ENCODE peak calls at places on chromosome 10, in five cellular contexts. One of them, this sample, is unnamed.

GRCh38 chr10:70579234-70580002 is 23.1 kb downstream of the PRF1 start:
- DNase-seq in K562: peak; percentile 87
- DNase-seq in HCT116: peak; percentile 48
- DNase-seq in SK-N-SH: no peak
- DNase-seq in H1: no peak
- DNase-seq in this sample: peak; percentile 18

GRCh38 chr10:92923416-92923815 is 75.1 kb downstream of the EXOC6 start:
- DNase-seq in SK-N-SH: no peak
- DNase-seq in H1: no peak
- DNase-seq in HCT116: no peak
- DNase-seq in K562: no peak
- DNase-seq in this sample: no peak

GRCh38 chr10:77771450-77771849 is 133.8 kb upstream of the KCNMA1 start:
- DNase-seq in K562: no peak
- DNase-seq in H1: no peak
- DNase-seq in SK-N-SH: no peak
- DNase-seq in HCT116: no peak
- DNase-seq in this sample: no peak

GRCh38 chr10:104351067-104351681 is 2.5 kb upstream of the CFAP58 start:
- DNase-seq in H1: no peak
- DNase-seq in K562: no peak
- DNase-seq in HCT116: no peak
- DNase-seq in SK-N-SH: no peak
- DNase-seq in this sample: no peak

GRCh38 chr10:88500656-88501055 is 82.5 kb downstream of the RNLS start:
- DNase-seq in SK-N-SH: no peak
- DNase-seq in H1: no peak
- DNase-seq in K562: no peak
- DNase-seq in HCT116: no peak
- DNase-seq in this sample: no peak

GRCh38 chr10:110051487-110051886 is 43.7 kb downstream of the ADD3 start:
- DNase-seq in H1: no peak
- DNase-seq in HCT116: no peak
- DNase-seq in SK-N-SH: no peak
- DNase-seq in K562: no peak
- DNase-seq in this sample: no peak

GRCh38 chr10:18400201-18400910 is 251.0 kb downstream of the NSUN6 start:
- DNase-seq in H1: no peak
- DNase-seq in K562: peak; percentile 11
- DNase-seq in HCT116: no peak
- DNase-seq in SK-N-SH: peak; percentile 64
- DNase-seq in this sample: no peak

GRCh38 chr10:111129348-111129747 is 52.5 kb downstream of the ADRA2A start:
- DNase-seq in HCT116: no peak
- DNase-seq in H1: no peak
- DNase-seq in SK-N-SH: no peak
- DNase-seq in K562: no peak
- DNase-seq in this sample: no peak

GRCh38 chr10:60943372-60944158 is 420 bp downstream of the RHOBTB1 start:
- DNase-seq in H1: peak; percentile 81
- DNase-seq in SK-N-SH: peak; percentile 78
- DNase-seq in HCT116: peak; percentile 3
- DNase-seq in K562: peak; percentile 59
- DNase-seq in this sample: peak; percentile 61

GRCh38 chr10:31126593-31126992 is 94.9 kb upstream of the ZNF438 start:
- DNase-seq in H1: no peak
- DNase-seq in HCT116: no peak
- DNase-seq in SK-N-SH: no peak
- DNase-seq in K562: no peak
- DNase-seq in this sample: no peak

GRCh38 chr10:118615888-118616287 is 20.4 kb upstream of the PRLHR start:
- DNase-seq in HCT116: peak; percentile 10
- DNase-seq in K562: no peak
- DNase-seq in SK-N-SH: peak; percentile 66
- DNase-seq in H1: no peak
- DNase-seq in this sample: no peak

GRCh38 chr10:66714741-66715140 is 211.1 kb upstream of the LRRTM3 start:
- DNase-seq in H1: no peak
- DNase-seq in SK-N-SH: no peak
- DNase-seq in HCT116: no peak
- DNase-seq in K562: no peak
- DNase-seq in this sample: no peak

GRCh38 chr10:79073784-79074432 is 5.1 kb downstream of the ZMIZ1 start:
- DNase-seq in H1: no peak
- DNase-seq in K562: no peak
- DNase-seq in HCT116: no peak
- DNase-seq in SK-N-SH: no peak
- DNase-seq in this sample: no peak

GRCh38 chr10:20289055-20289454 is 472.8 kb downstream of the PLXDC2 start:
- DNase-seq in HCT116: no peak
- DNase-seq in H1: no peak
- DNase-seq in K562: no peak
- DNase-seq in SK-N-SH: no peak
- DNase-seq in this sample: no peak

GRCh38 chr10:118915161-118915560 is 114.4 kb upstream of the NANOS1 start:
- DNase-seq in K562: no peak
- DNase-seq in SK-N-SH: no peak
- DNase-seq in H1: no peak
- DNase-seq in HCT116: no peak
- DNase-seq in this sample: no peak

GRCh38 chr10:122509323-122509722 is 48.0 kb downstream of the HTRA1 start:
- DNase-seq in SK-N-SH: no peak
- DNase-seq in K562: no peak
- DNase-seq in HCT116: no peak
- DNase-seq in H1: no peak
- DNase-seq in this sample: no peak

GRCh38 chr10:2938869-2939268 is 128.5 kb upstream of the PFKP start:
- DNase-seq in K562: no peak
- DNase-seq in HCT116: no peak
- DNase-seq in H1: no peak
- DNase-seq in SK-N-SH: no peak
- DNase-seq in this sample: no peak

GRCh38 chr10:33190406-33190805 is 144.1 kb downstream of the NRP1 start:
- DNase-seq in K562: no peak
- DNase-seq in HCT116: no peak
- DNase-seq in SK-N-SH: no peak
- DNase-seq in H1: no peak
- DNase-seq in this sample: no peak

GRCh38 chr10:31320598-31321211 is 1.7 kb downstream of the ZEB1 start:
- DNase-seq in SK-N-SH: peak; percentile 64
- DNase-seq in K562: peak; percentile 16
- DNase-seq in HCT116: no peak
- DNase-seq in H1: peak; percentile 47
- DNase-seq in this sample: no peak

GRCh38 chr10:30591249-30591670 is 38.3 kb downstream of the LYZL2 start:
- DNase-seq in K562: peak; percentile 59
- DNase-seq in HCT116: peak; percentile 37
- DNase-seq in SK-N-SH: peak; percentile 62
- DNase-seq in H1: no peak
- DNase-seq in this sample: no peak

GRCh38 chr10:88157981-88158465 is 294.6 kb downstream of the PTEN start:
- DNase-seq in HCT116: no peak
- DNase-seq in H1: no peak
- DNase-seq in K562: no peak
- DNase-seq in SK-N-SH: no peak
- DNase-seq in this sample: no peak

GRCh38 chr10:32795598-32796183 is 162.3 kb downstream of the ITGB1 start:
- DNase-seq in H1: no peak
- DNase-seq in SK-N-SH: peak; percentile 32
- DNase-seq in K562: peak; percentile 28
- DNase-seq in HCT116: peak; percentile 16
- DNase-seq in this sample: peak; percentile 33

GRCh38 chr10:80136134-80136571 is 3.6 kb downstream of the PLAC9 start:
- DNase-seq in H1: no peak
- DNase-seq in K562: no peak
- DNase-seq in SK-N-SH: no peak
- DNase-seq in HCT116: no peak
- DNase-seq in this sample: no peak

GRCh38 chr10:45547966-45548513 is 124.5 kb downstream of the ZFAND4 start:
- DNase-seq in SK-N-SH: no peak
- DNase-seq in H1: no peak
- DNase-seq in K562: no peak
- DNase-seq in HCT116: no peak
- DNase-seq in this sample: no peak

GRCh38 chr10:44310762-44311562 is 73.9 kb downstream of the CXCL12 start:
- DNase-seq in SK-N-SH: peak; percentile 93
- DNase-seq in K562: peak; percentile 88
- DNase-seq in HCT116: peak; percentile 54
- DNase-seq in H1: peak; percentile 94
- DNase-seq in this sample: peak; percentile 85

GRCh38 chr10:122323941-122324675 is 50.4 kb upstream of the PLEKHA1 start:
- DNase-seq in SK-N-SH: no peak
- DNase-seq in K562: no peak
- DNase-seq in H1: no peak
- DNase-seq in HCT116: no peak
- DNase-seq in this sample: no peak

GRCh38 chr10:8136745-8137144 is 82.3 kb downstream of the GATA3 start:
- DNase-seq in K562: no peak
- DNase-seq in H1: no peak
- DNase-seq in SK-N-SH: no peak
- DNase-seq in HCT116: no peak
- DNase-seq in this sample: no peak

GRCh38 chr10:74825033-74825370 is 1.4 kb upstream of the KAT6B start:
- DNase-seq in HCT116: no peak
- DNase-seq in H1: peak; percentile 70
- DNase-seq in K562: no peak
- DNase-seq in SK-N-SH: no peak
- DNase-seq in this sample: peak; percentile 31
- TF ChIP-seq JUND in HCT116: no peak
- TF ChIP-seq JUND in H1: no peak
- TF ChIP-seq JUND in K562: no peak
- TF ChIP-seq JUND in SK-N-SH: no peak
- TF ChIP-seq JUND in this sample: no peak

GRCh38 chr10:5623081-5623748 is 43.2 kb downstream of the ASB13 start:
- DNase-seq in HCT116: peak; percentile 76
- DNase-seq in H1: peak; percentile 98
- DNase-seq in SK-N-SH: peak; percentile 91
- DNase-seq in K562: peak; percentile 86
- DNase-seq in this sample: peak; percentile 87
- TF ChIP-seq JUND in HCT116: no peak
- TF ChIP-seq JUND in H1: no peak
- TF ChIP-seq JUND in SK-N-SH: no peak
- TF ChIP-seq JUND in K562: no peak
- TF ChIP-seq JUND in this sample: no peak

GRCh38 chr10:101311440-101312067 is 42.4 kb upstream of the BTRC start:
- DNase-seq in K562: no peak
- DNase-seq in SK-N-SH: no peak
- DNase-seq in H1: no peak
- DNase-seq in HCT116: no peak
- DNase-seq in this sample: no peak
- TF ChIP-seq JUND in K562: no peak
- TF ChIP-seq JUND in SK-N-SH: no peak
- TF ChIP-seq JUND in H1: no peak
- TF ChIP-seq JUND in HCT116: no peak
- TF ChIP-seq JUND in this sample: no peak

DNA sequence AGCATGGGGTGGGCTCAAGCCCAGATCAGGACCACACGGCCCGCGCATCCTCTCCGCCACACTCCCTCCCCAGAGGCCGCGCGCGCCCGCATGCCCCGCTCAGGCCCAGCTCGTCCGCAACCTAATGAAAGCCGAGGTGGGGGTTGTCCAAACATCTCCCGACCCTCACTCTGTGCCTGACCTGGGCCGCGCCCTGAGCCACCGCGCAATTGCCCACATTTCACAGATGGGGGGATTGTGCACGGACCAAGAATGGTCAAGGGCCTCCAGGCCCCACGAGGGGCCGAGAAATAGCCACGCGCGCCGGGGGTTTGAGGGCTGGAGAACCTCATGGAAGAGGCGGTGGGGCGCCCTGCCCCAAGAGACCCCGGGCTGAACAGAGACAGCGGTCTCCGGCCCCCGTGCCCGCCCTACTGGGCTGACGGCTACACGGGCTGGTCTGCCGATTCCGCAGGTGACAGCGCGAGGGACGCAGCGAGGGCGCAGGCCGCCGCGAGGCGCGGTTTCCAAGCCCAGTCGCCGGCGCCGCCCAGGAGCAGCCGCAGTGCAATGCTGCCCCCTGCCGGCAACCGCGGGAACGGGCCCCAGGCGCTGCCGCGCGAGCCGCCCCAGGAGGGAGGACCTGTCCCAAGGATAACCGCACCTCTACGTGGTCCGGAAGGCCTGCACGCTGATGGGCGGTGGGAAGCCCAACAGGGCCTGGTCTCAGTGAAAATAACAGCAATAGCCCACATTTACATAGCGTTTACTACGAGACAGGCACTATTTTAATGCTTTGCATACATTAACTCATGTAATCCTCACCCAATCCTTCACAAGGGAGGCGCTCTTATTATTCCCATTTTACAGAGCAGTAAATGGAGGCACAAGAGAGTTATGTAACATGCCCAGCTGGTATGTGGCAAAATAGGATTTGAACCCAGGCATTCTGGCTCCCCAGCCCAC is 10.5 kb upstream of the GRID1 start:
- DNase-seq in K562: peak; percentile 79
- DNase-seq in HCT116: peak; percentile 56
- DNase-seq in SK-N-SH: peak; percentile 94
- DNase-seq in H1: peak; percentile 100
- DNase-seq in this sample: peak; percentile 91
- TF ChIP-seq JUND in K562: no peak
- TF ChIP-seq JUND in HCT116: no peak
- TF ChIP-seq JUND in SK-N-SH: no peak
- TF ChIP-seq JUND in H1: peak; percentile 45
- TF ChIP-seq JUND in this sample: no peak

This sample was measured in T47D.